ENCODE peak calls at places on chromosomes 6 and 20, in four cellular contexts. O, G, Z and Q are unnamed samples.

GRCh38 chr20:21550587-21550986 is 36.7 kb upstream of the NKX2-2 start:
- DNase-seq in O (no peak), Z (no peak), G (no peak), Q (no peak)

GRCh38 chr6:151276112-151276745 is 36.5 kb downstream of the AKAP12 start:
- DNase-seq in Z (no peak), G (no peak), O (peak; percentile 12), Q (no peak)

GRCh38 chr6:152461556-152461955 is 175.6 kb downstream of the SYNE1 start:
- DNase-seq in Z (no peak), G (no peak), O (no peak), Q (no peak)

GRCh38 chr6:131885237-131885636 is 65.9 kb downstream of the CCN2 start:
- DNase-seq in O (no peak), Z (no peak), G (no peak), Q (no peak)

GRCh38 chr20:60011512-60012507 is 53.6 kb downstream of the CDH26 start:
- DNase-seq in Z (no peak), G (no peak), O (no peak), Q (no peak)

GRCh38 chr6:89583559-89583958 is 55.0 kb downstream of the LYRM2 start:
- DNase-seq in Z (no peak), O (no peak), G (no peak), Q (no peak)

GRCh38 chr6:160424256-160424655 is 76.1 kb downstream of the SLC22A3 start:
- DNase-seq in G (no peak), O (no peak), Z (no peak), Q (no peak)

GRCh38 chr20:4068708-4069107 is 53.4 kb upstream of the RNF24 start:
- DNase-seq in O (no peak), Z (no peak), G (no peak), Q (no peak)

GRCh38 chr6:158781692-158782373 is 37.3 kb downstream of the EZR start:
- DNase-seq in G (no peak), O (no peak), Z (no peak), Q (no peak)

GRCh38 chr6:1362643-1363042 is 26.7 kb upstream of the FOXF2 start:
- DNase-seq in O (no peak), Z (no peak), G (no peak), Q (no peak)

GRCh38 chr6:1364791-1365190 is 24.6 kb upstream of the FOXF2 start:
- DNase-seq in G (no peak), Z (no peak), O (no peak), Q (no peak)

GRCh38 chr6:1363298-1363697 is 26.1 kb upstream of the FOXF2 start:
- DNase-seq in Z (no peak), G (no peak), O (no peak), Q (no peak)

GRCh38 chr6:1365701-1366100 is 23.7 kb upstream of the FOXF2 start:
- DNase-seq in Z (no peak), O (no peak), G (no peak), Q (no peak)

GRCh38 chr6:1363729-1364572 is 25.4 kb upstream of the FOXF2 start:
- DNase-seq in Z (no peak), G (no peak), O (peak; percentile 29), Q (peak; percentile 42)
- H3K27ac ChIP-seq in Z (no peak overlapping the region), G (no peak overlapping the region), O (no peak overlapping the region), Q (no peak overlapping the region)

DNA sequence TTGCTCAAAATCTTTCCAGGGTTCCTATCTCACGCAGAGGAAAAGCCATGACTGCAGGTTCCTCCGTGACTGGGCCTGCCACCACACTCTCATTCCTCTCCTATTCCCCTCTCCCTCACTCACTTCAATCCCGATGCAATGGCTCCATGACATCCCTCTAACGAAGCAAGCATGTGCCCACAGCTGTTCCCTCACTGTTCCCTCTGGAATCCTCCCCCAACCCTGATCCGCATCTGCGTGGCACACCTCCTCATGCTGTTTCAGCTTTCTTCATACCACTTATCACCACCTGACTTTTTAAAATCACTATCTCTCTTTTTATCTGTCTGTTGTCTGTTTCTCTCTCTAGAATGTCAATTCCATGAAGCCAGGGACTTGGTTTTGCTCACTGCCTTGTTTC is 25.5 kb downstream of the ANGPT4 start:
- DNase-seq in G (no peak), Z (no peak), O (no peak), Q (no peak)
- H3K27ac ChIP-seq in G (peak overlapping the region; percentile 39), Z (no peak overlapping the region), O (no peak overlapping the region), Q (no peak overlapping the region)

DNA sequence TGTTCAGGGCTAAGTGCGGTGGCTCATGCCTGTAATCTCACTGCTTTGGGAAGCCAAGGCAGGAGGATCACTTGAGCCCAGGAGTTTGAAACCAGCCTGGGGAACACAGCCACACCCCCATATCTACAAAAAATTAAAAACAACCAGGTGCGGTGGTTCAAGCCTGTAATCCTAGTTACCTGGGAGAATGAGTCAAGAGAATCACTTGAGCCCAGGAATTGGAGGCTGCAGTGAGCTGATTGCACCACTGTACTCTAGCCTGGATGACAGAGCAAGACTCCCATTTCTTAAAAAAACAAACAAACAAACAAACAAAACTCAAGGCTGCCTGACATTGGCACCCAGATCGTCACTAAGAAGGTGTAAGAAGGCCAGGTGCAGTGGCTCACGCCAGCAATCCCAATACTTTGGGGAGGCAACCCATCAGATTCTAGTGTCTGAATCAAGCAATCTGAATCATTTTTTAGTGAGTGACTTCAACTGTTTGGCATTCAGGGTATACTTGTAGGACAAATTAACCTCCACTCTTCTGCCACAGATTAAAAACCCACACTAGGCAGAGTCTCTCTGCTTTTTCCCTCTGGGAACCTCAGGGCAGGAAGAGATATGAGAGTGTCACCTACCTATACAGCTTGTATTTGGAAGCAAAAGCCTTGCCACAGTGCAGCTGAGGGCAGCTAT is 6.1 kb downstream of the PLAGL2 start:
- DNase-seq in G (no peak), Z (no peak), O (no peak), Q (no peak)
- H3K27ac ChIP-seq in G (no peak overlapping the region), Z (no peak overlapping the region), O (no peak overlapping the region), Q (no peak overlapping the region)

DNA sequence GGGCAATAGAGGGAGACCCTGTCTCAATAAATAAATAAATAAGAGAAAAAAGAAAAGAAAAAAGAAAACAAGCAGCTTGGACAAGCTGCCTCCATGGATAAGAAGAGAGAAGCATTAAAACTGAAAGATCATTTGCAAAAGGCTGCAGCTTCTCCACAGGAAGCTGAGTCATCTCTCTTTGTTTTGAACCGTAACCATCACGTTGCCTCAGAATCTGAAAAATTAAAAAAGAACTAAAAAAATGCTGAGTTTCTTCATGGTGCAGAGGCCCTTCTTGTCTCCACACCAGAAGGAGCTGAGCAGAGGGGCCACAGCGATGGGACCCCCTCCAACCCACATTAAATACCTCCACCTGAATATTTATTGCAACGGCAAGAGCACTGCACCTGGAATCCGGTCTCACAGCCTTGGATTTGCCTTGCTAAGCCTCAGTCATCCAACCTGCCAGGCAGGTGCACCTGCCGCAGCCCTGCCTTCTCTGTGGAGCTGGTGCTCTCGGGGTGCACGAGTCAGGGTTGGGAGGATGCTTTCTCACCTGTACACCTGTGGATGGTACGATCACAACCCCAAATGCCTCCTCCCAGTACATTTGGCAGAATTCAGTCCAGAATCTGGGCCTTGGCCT is 28.1 kb downstream of the TOX2 start:
- DNase-seq in O (peak; percentile 38), G (no peak), Z (no peak), Q (peak; percentile 70)
- H3K27ac ChIP-seq in O (peak overlapping the region; percentile 90), G (no peak overlapping the region), Z (no peak overlapping the region), Q (peak overlapping the region; percentile 60)

DNA sequence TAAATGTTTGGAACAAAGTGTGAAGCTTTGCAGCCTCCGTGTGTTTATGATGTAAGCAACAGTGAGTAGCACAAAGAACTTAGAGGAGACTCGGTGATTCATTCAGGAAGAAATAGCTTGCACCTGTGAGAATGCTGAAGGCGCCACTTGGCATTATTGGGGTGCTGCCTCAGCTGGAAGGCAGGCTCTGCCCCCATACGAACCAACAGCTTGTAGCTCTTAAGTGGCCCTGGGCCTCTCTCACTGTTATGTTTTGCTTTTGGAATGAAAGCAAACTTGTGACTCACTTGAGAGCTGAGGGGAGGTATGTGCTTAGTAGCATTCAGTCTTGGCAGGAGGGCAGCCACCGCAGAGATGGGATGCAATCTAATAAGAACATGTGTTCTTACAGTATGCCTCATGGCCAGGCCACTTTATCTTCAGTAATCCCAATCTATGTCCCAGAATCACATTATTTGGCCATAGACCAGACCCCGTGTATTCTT is 310.7 kb downstream of the EYA4 start:
- DNase-seq in Z (no peak), G (peak; percentile 30), O (peak; percentile 74), Q (peak; percentile 73)
- H3K27ac ChIP-seq in Z (no peak overlapping the region), G (peak overlapping the region; percentile 25), O (peak overlapping the region; percentile 70), Q (peak overlapping the region; percentile 8)

DNA sequence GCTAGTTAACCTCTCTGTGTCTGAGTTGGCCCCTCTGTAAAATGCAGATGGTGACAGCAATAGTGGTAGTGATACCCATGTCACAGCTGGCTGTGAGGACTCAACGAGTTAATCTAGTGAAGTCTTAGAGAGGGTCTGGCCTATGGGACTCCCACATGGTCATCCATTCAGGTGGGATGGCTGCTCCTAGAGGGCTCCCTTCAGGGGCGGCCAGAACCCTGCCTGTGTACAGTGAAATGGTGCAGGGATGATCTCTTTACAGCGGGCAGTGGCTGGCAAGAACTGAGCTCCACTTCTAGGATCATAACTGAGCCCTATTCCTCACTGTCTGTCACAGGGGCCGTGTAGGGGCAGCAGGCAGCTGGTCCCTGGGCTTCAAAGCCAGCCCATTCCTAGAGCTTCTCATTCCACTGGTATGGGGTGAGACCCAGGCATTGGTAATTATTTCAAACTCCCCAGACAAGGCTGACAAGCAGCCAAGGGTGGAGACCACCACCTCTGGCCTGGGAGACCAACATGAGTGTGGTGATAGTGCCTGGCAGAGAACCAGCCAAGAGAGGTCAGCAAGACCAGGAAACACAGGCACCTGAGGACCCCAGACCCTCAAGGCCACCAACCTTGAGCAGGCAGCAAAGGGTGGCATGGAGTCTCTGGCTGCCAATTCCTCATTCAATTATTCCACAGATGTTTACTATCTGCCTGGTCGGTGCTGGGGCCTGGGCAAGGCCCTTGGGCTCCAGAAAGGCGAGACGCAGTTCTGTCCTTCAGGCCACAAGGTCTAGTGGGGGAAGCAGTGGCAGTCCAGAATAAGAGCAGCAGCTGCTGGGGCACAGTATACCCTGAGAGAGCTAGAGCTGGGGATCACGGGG is 103.4 kb downstream of the MRPL14 start:
- DNase-seq in G (no peak), O (no peak), Z (no peak), Q (no peak)
- H3K27ac ChIP-seq in G (peak overlapping the region; percentile 87), O (peak overlapping the region; percentile 81), Z (no peak overlapping the region), Q (no peak overlapping the region)